ENCODE peak calls at places on chromosome 9, in eight cellular contexts. O, I, Y, K, M, S, H and X are unnamed samples.

GRCh38 chr9:6229604-6230003 is 14.0 kb downstream of the IL33 start:
- DNase-seq in O (no peak), K (no peak), Y (no peak), S (no peak), I (no peak), M (no peak), H (no peak), X (no peak)

GRCh38 chr9:93278164-93278563 is 94.2 kb downstream of the WNK2 start:
- DNase-seq in Y (no peak), O (no peak), K (no peak), M (no peak), I (no peak), S (no peak), H (no peak), X (no peak)

GRCh38 chr9:127497656-127498290 is 46.5 kb downstream of the LRSAM1 start:
- DNase-seq in I (no peak), O (no peak), H (no peak), K (no peak), S (no peak), M (no peak), Y (no peak), X (no peak)

GRCh38 chr9:126546036-126546435 is 67.7 kb upstream of the LMX1B start:
- DNase-seq in H (no peak), M (no peak), Y (no peak), I (no peak), O (no peak), K (no peak), S (no peak), X (no peak)

GRCh38 chr9:77616191-77616590 is 31.9 kb downstream of the GNA14 start:
- DNase-seq in S (no peak), H (no peak), M (no peak), K (no peak), I (no peak), O (no peak), Y (no peak), X (no peak)

GRCh38 chr9:129309906-129310305 is 131.8 kb upstream of the IER5L start:
- DNase-seq in K (no peak), M (no peak), I (no peak), S (no peak), H (no peak), O (peak; percentile 3), Y (no peak), X (no peak)

GRCh38 chr9:76127637-76128036 is 237.2 kb downstream of the PCSK5 start:
- DNase-seq in I (no peak), S (no peak), K (no peak), Y (no peak), O (no peak), H (no peak), M (no peak), X (no peak)

GRCh38 chr9:4849364-4849763 is 56.6 kb downstream of the RCL1 start:
- DNase-seq in I (no peak), H (no peak), O (no peak), S (no peak), M (no peak), K (no peak), Y (no peak), X (no peak)

GRCh38 chr9:3732077-3733038 is 206.6 kb upstream of the RFX3 start:
- DNase-seq in Y (no peak), O (peak; percentile 16), I (peak; percentile 49), M (peak; percentile 31), H (peak; percentile 64), S (peak; percentile 67), K (peak; percentile 81), X (peak; percentile 72)

GRCh38 chr9:111891910-111892499 is 4.6 kb upstream of the UGCG start:
- DNase-seq in H (peak; percentile 7), M (no peak), O (no peak), S (no peak), K (no peak), Y (no peak), I (peak; percentile 75), X (no peak)

GRCh38 chr9:96148634-96149138 is 153.3 kb downstream of the HSD17B3 start:
- DNase-seq in Y (no peak), I (peak; percentile 37), H (peak; percentile 2), S (no peak), O (no peak), K (no peak), M (no peak), X (no peak)

GRCh38 chr9:7320139-7320538 is 479.4 kb downstream of the DMAC1 start:
- DNase-seq in O (no peak), M (peak; percentile 35), S (no peak), I (peak; percentile 12), Y (no peak), H (peak; percentile 0), K (no peak), X (peak; percentile 84)

GRCh38 chr9:133654736-133655657 is 18.8 kb downstream of the DBH start:
- DNase-seq in Y (no peak), I (no peak), K (no peak), H (no peak), O (no peak), M (no peak), S (no peak), X (no peak)

GRCh38 chr9:91416086-91416712 is 7.4 kb downstream of the NFIL3 start:
- DNase-seq in H (no peak), I (peak; percentile 69), K (no peak), O (no peak), Y (no peak), M (peak; percentile 58), S (no peak), X (no peak)

GRCh38 chr9:114030364-114030763 is 47.7 kb downstream of the AMBP start:
- DNase-seq in K (no peak), S (no peak), I (no peak), M (no peak), Y (no peak), O (no peak), H (no peak), X (no peak)

GRCh38 chr9:79975471-79976316 is 403.9 kb downstream of the TLE4 start:
- DNase-seq in I (no peak), O (no peak), S (no peak), Y (no peak), K (peak; percentile 45), H (no peak), M (no peak), X (no peak)

GRCh38 chr9:106953166-106953565 is 90.2 kb downstream of the ZNF462 start:
- DNase-seq in I (peak; percentile 36), K (no peak), Y (no peak), O (no peak), S (no peak), H (no peak), M (no peak), X (no peak)

GRCh38 chr9:121305269-121305994 is 37.5 kb downstream of the GSN start:
- DNase-seq in M (no peak), H (no peak), S (no peak), Y (no peak), O (no peak), K (no peak), I (no peak), X (no peak)

GRCh38 chr9:19173598-19174125 is 46.4 kb upstream of the PLIN2 start:
- DNase-seq in H (no peak), S (no peak), Y (no peak), M (no peak), O (no peak), K (peak; percentile 30), I (no peak), X (no peak)

GRCh38 chr9:10873999-10874398 is 261.2 kb upstream of the PTPRD start:
- DNase-seq in H (no peak), Y (no peak), O (no peak), M (no peak), I (no peak), K (no peak), S (no peak), X (no peak)

GRCh38 chr9:35658894-35659220 is 765 bp downstream of the CCDC107 start:
- DNase-seq in Y (no peak), O (no peak), M (no peak), K (peak; percentile 46), S (no peak), H (peak; percentile 20), I (no peak), X (no peak)

GRCh38 chr9:99666571-99666970 is 155.1 kb upstream of the NR4A3 start:
- DNase-seq in K (no peak), I (no peak), O (no peak), H (peak; percentile 25), M (no peak), S (no peak), Y (no peak), X (no peak)

GRCh38 chr9:124011460-124012301 is at the start of gene LHX2:
- DNase-seq in K (peak; percentile 94), O (no peak), M (no peak), H (peak; percentile 97), S (peak; percentile 72), I (peak; percentile 79), Y (no peak), X (peak; percentile 22)